ENCODE peak calls at places on chromosomes 6 and 20, in five cellular contexts. J is body of pancreas, Q is adrenal gland, X is heart left ventricle, T is H1. Z is an unnamed sample. For H3K4me1 and H3K27me3, the result is how much of the 10 kb centered on the place peaks cover.

GRCh38 chr20:46814366-46815232 is 80.0 kb upstream of the EYA2 start:
- DNase-seq in J (no peak), T (no peak), X (no peak), Q (no peak), Z (no peak)

GRCh38 chr6:108168980-108169800 is 3.4 kb downstream of the NR2E1 start:
- DNase-seq in J (no peak), T (no peak), Q (no peak), X (no peak), Z (peak)

GRCh38 chr20:919491-919916 is 3.4 kb upstream of the ANGPT4 start:
- DNase-seq in J (no peak), Q (no peak), T (no peak), X (no peak), Z (no peak)

GRCh38 chr6:38771111-38771694 is 56.1 kb downstream of the DNAH8 start:
- DNase-seq in T (no peak), Q (no peak), X (no peak), J (no peak), Z (no peak)

GRCh38 chr6:150813319-150813992 is 52.0 kb upstream of the MTHFD1L start:
- DNase-seq in X (no peak), T (no peak), J (no peak), Q (no peak), Z (no peak)

GRCh38 chr6:166040292-166040691 is 127.4 kb downstream of the TBXT start:
- DNase-seq in J (no peak), Q (no peak), T (no peak), X (no peak), Z (no peak)

GRCh38 chr6:137000825-137001224 is 43.9 kb downstream of the IL20RA start:
- DNase-seq in J (no peak), X (no peak), Q (no peak), T (no peak), Z (no peak)

GRCh38 chr20:1312904-1313235 is 16.1 kb downstream of the SDCBP2 start:
- DNase-seq in J (no peak), T (no peak), X (no peak), Q (no peak), Z (no peak)

GRCh38 chr20:38830356-38830755 is 24.9 kb downstream of the PPP1R16B start:
- DNase-seq in X (no peak), J (no peak), Q (no peak), T (no peak), Z (no peak)

GRCh38 chr6:158784505-158784904 is 34.7 kb downstream of the EZR start:
- DNase-seq in X (no peak), Q (no peak), T (no peak), J (no peak), Z (no peak)

GRCh38 chr20:38542994-38543906 is 37.7 kb upstream of the ADIG start:
- DNase-seq in Q (no peak), J (no peak), T (no peak), X (no peak), Z (no peak)

DNA sequence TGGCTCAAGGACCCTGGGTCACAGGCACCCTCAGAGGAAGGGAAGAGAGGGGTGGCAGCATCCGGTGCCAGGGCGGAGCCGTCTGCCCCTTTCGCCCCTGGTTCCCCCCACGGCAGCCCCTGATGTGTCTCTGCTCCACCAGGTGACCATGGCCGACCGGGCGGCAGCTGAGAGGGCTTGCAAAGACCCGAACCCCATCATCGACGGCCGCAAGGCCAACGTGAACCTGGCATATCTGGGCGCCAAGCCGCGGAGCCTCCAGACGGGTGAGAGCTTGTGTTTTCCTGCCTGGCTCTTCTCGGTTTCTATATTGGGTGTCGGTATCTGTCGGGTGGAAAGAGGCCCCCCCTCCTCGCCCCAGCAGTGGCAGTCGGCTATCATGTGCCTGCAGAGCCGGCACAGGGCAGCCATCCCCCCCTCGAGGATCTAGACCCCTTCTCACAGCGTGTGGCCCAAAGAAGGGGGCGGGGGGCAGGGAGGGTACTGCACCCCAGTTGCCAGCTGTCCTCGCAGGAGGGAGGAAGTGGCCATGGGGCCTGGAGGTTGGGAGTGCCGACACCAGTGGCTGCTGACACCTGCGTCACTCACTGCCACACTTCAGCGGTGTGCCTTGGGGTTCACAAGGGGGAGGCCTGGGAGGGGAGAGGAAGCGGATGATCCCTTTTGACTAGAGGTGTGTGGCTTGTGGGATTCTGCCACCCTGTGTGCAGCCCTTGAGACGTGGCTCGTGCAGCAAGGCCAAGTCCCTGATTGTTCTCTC is 1.5 kb downstream of the RBM38 start:
- DNase-seq in T (no peak), Q (no peak), J (no peak), X (peak), Z (no peak)
- H3K4me1 ChIP-seq in T (under half), Q (under half), J (under half), X (under half), Z (under half)

GRCh38 chr6:161429921-161430490 is 156.1 kb upstream of the AGPAT4 start:
- DNase-seq in J (no peak), Q (no peak), T (no peak), X (no peak), Z (no peak)
- TF ChIP-seq CTCF in J (no peak), Q (no peak), T (peak), X (peak), Z (peak)

GRCh38 chr6:117547688-117548621 is 54.4 kb downstream of the GOPC start:
- DNase-seq in J (peak), Q (peak), X (peak), T (no peak), Z (no peak)
- H3K27me3 ChIP-seq in J (under half), Q (under half), X (under half), T (under half), Z (under half)

GRCh38 chr6:35036059-35036827 is 104.9 kb downstream of the TCP11 start:
- DNase-seq in X (no peak), Q (no peak), T (no peak), J (no peak), Z (no peak)
- H3K4me1 ChIP-seq in X (under half), Q (under half), T (under half), J (under half), Z (under half)

DNA sequence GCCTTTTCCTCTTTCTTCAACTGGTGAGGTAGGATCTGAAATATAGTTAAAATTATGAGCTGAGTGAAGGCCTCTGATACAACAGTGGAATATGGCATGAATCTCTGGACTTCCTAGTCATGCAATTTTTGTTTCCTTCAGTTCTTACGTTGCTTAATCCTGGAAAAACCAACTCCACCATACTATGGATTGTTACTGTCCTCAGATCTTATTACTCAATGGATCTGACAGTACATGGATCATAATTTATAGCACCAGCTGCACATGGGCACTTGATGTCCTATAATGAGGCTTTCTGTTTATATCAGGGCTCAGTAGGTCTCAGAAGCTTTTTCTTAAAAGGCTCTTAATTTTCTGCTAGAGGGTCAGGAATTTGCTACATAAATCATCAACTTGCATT is 1341.0 kb upstream of the EYS start:
- DNase-seq in J (no peak), X (no peak), Q (no peak), T (no peak), Z (no peak)
- TF ChIP-seq CTCF in J (no peak), X (no peak), Q (no peak), T (no peak), Z (no peak)

Z was measured in BE2C.